ENCODE peak calls at places on chromosome 1, in seven cellular contexts. T is stimulated activated CD4-positive, alpha-beta T cell treated with anti-CD3 and anti-CD28 coated beads, TNF-alpha, amount 100 ng/mL, for 1 hour; X is stimulated activated CD8-positive, alpha-beta memory T cell treated with anti-CD3 and anti-CD28 coated beads, Interleukin-15, amount 100 ng/mL, for 4 hours; G is lung microvascular endothelial cell; J is RPMI8226; M is EH; B is activated T-helper 1 cell treated with anti-CD3 and anti-CD28 coated beads, Interleukin-12 subunit alpha, Interleukin-12 subunit beta, Interleukin-2, Interleukin-4 antibody, amounts not matched to agents 30 ng/mL and 10 ng/mL and 1 ng/mL, durations not matched to agents 14 hours and 24 hours and 36 hours. Y is an unnamed sample.

GRCh38 chr1:234125283-234125682 is 220.8 kb downstream of the SLC35F3 start:
- DNase-seq in T (no peak), X (no peak), G (peak), J (peak), M (peak), B (no peak), Y (no peak)

GRCh38 chr1:201504179-201504631 is 2.7 kb downstream of the CSRP1 start:
- DNase-seq in T (no peak), X (no peak), G (no peak), J (no peak), M (peak), B (no peak), Y (no peak)

GRCh38 chr1:156664949-156665411 is 12.2 kb downstream of the NES start:
- DNase-seq in T (no peak), X (no peak), G (peak), J (peak), M (peak), B (no peak), Y (no peak)

GRCh38 chr1:55212349-55213028 is 2.7 kb downstream of the USP24 start:
- DNase-seq in T (no peak), X (no peak), G (no peak), J (no peak), M (no peak), B (no peak), Y (no peak)

GRCh38 chr1:109876617-109877319 is 33.9 kb upstream of the CSF1 start:
- DNase-seq in T (no peak), X (no peak), G (no peak), J (no peak), M (peak), B (no peak), Y (no peak)

GRCh38 chr1:246533371-246533905 is 26.4 kb upstream of the SMYD3 start:
- DNase-seq in T (no peak), X (no peak), G (no peak), J (no peak), M (no peak), B (no peak), Y (no peak)

GRCh38 chr1:173894189-173894588 is 22.9 kb downstream of the SERPINC1 start:
- DNase-seq in T (no peak), X (no peak), G (no peak), J (no peak), M (no peak), B (no peak), Y (no peak)

GRCh38 chr1:19437911-19438310 is 47.4 kb downstream of the CAPZB start:
- DNase-seq in T (no peak), X (no peak), G (peak), J (no peak), M (no peak), B (no peak), Y (no peak)

GRCh38 chr1:246724001-246724724 is at the start of gene SCCPDH:
- DNase-seq in T (peak), X (peak), G (peak), J (peak), M (peak), B (peak), Y (peak)

GRCh38 chr1:111030590-111030989 is 66.9 kb upstream of the LRIF1 start:
- DNase-seq in T (peak), X (no peak), G (peak), J (peak), M (peak), B (peak), Y (no peak)

GRCh38 chr1:77370588-77371306 is 88.9 kb downstream of the AK5 start:
- DNase-seq in T (no peak), X (no peak), G (peak), J (no peak), M (peak), B (no peak), Y (no peak)

GRCh38 chr1:19484338-19484792 is 974 bp downstream of the CAPZB start:
- DNase-seq in T (no peak), X (no peak), G (no peak), J (peak), M (no peak), B (no peak), Y (no peak)

GRCh38 chr1:111285879-111286278 is 4.8 kb upstream of the CHIA start:
- DNase-seq in T (no peak), X (no peak), G (no peak), J (no peak), M (no peak), B (no peak), Y (no peak)

GRCh38 chr1:247332901-247333361 is 1.3 kb upstream of the ZNF496 start:
- DNase-seq in T (no peak), X (no peak), G (peak), J (no peak), M (peak), B (no peak), Y (no peak)

GRCh38 chr1:24910210-24910609 is 19.9 kb downstream of the RUNX3 start:
- DNase-seq in T (no peak), X (no peak), G (no peak), J (no peak), M (no peak), B (no peak), Y (no peak)

GRCh38 chr1:176531896-176532892 is 69.2 kb downstream of the PAPPA2 start:
- DNase-seq in T (no peak), X (no peak), G (no peak), J (no peak), M (no peak), B (no peak), Y (no peak)

GRCh38 chr1:175373786-175374623 is 181.4 kb upstream of the KIAA0040 start:
- DNase-seq in T (no peak), X (no peak), G (peak), J (peak), M (peak), B (no peak), Y (no peak)

GRCh38 chr1:219505886-219506285 is 107.0 kb downstream of the ZC3H11B start:
- DNase-seq in T (no peak), X (no peak), G (no peak), J (no peak), M (no peak), B (no peak), Y (no peak)

GRCh38 chr1:185834371-185834900 is 100.2 kb downstream of the HMCN1 start:
- DNase-seq in T (no peak), X (no peak), G (no peak), J (no peak), M (peak), B (no peak), Y (no peak)

GRCh38 chr1:91201174-91201573 is 179.3 kb upstream of the ZNF644 start:
- DNase-seq in T (no peak), X (no peak), G (no peak), J (no peak), M (no peak), B (no peak), Y (no peak)

GRCh38 chr1:13583964-13584791 is 546 bp downstream of the PDPN start:
- DNase-seq in T (no peak), X (no peak), G (no peak), J (no peak), M (no peak), B (no peak), Y (no peak)

GRCh38 chr1:199629624-199630023 is 397.9 kb upstream of the NR5A2 start:
- DNase-seq in T (no peak), X (no peak), G (no peak), J (no peak), M (no peak), B (no peak), Y (no peak)

GRCh38 chr1:167648978-167649752 is 19.1 kb downstream of the RCSD1 start:
- DNase-seq in T (no peak), X (no peak), G (peak), J (no peak), M (peak), B (no peak), Y (no peak)

GRCh38 chr1:45327644-45328515 is 1.2 kb downstream of the HPDL start:
- DNase-seq in T (no peak), X (no peak), G (no peak), J (peak), M (no peak), B (no peak), Y (no peak)

GRCh38 chr1:18530567-18531502 is 50.1 kb downstream of the KLHDC7A start:
- DNase-seq in T (no peak), X (no peak), G (no peak), J (no peak), M (no peak), B (no peak), Y (no peak)

GRCh38 chr1:32636793-32637561 is 13.4 kb downstream of the ZBTB8OS start:
- DNase-seq in T (no peak), X (no peak), G (no peak), J (no peak), M (no peak), B (no peak), Y (no peak)

GRCh38 chr1:68116643-68117235 is 66.3 kb upstream of the DIRAS3 start:
- DNase-seq in T (no peak), X (peak), G (peak), J (peak), M (peak), B (peak), Y (no peak)

GRCh38 chr1:154313066-154313356 is 7.9 kb upstream of the AQP10 start:
- DNase-seq in T (no peak), X (no peak), G (no peak), J (no peak), M (no peak), B (no peak), Y (no peak)

GRCh38 chr1:66350001-66350547 is 183.9 kb upstream of the SGIP1 start:
- DNase-seq in T (no peak), X (no peak), G (peak), J (peak), M (peak), B (no peak), Y (no peak)

GRCh38 chr1:55257958-55258357 is 42.8 kb upstream of the USP24 start:
- DNase-seq in T (peak), X (peak), G (no peak), J (peak), M (peak), B (peak), Y (peak)

GRCh38 chr1:22685675-22686074 is 25.0 kb upstream of the EPHB2 start:
- DNase-seq in T (no peak), X (no peak), G (no peak), J (no peak), M (no peak), B (no peak), Y (no peak)

GRCh38 chr1:23394664-23395063 is 25.0 kb upstream of the ZNF436 start:
- DNase-seq in T (no peak), X (no peak), G (no peak), J (no peak), M (peak), B (no peak), Y (no peak)